ENCODE peak calls at places on chromosomes 2 and 18, in nine cellular contexts. Y is spleen, O is retinal pigment epithelial cell, A is choroid plexus epithelial cell, X is coronary artery, M is A549, V is PC-3, R is astrocyte of the spinal cord, J is fibroblast of pulmonary artery. B is an unnamed sample.

GRCh38 chr18:76494181-76494540 is 881 bp downstream of the ZNF516 start:
- DNase-seq in R (peak), Y (peak), M (no peak), O (no peak), V (no peak), J (peak), X (no peak), A (peak), B (peak)

GRCh38 chr2:58197894-58198293 is 43.2 kb downstream of the FANCL start:
- DNase-seq in X (no peak), V (no peak), Y (no peak), M (no peak), A (no peak), R (no peak), O (no peak), J (no peak), B (no peak)

GRCh38 chr2:45068643-45069140 is 59.4 kb upstream of the SIX2 start:
- DNase-seq in Y (no peak), J (no peak), X (no peak), R (no peak), O (no peak), M (no peak), A (peak), V (no peak), B (no peak)

GRCh38 chr2:198490748-198491147 is 686.4 kb downstream of the PLCL1 start:
- DNase-seq in J (no peak), X (no peak), Y (no peak), M (no peak), A (no peak), R (no peak), V (no peak), O (no peak), B (no peak)

GRCh38 chr2:38167968-38168350 is 92.0 kb upstream of the CYP1B1 start:
- DNase-seq in Y (no peak), A (no peak), O (no peak), M (no peak), J (no peak), V (no peak), R (no peak), X (no peak), B (no peak)

GRCh38 chr2:168336786-168337388 is 89.5 kb upstream of the STK39 start:
- DNase-seq in M (peak), V (peak), X (no peak), O (no peak), Y (peak), R (no peak), A (peak), J (no peak), B (no peak)

GRCh38 chr2:207109768-207110167 is 56.0 kb downstream of the KLF7 start:
- DNase-seq in V (no peak), X (no peak), A (no peak), M (no peak), Y (no peak), R (no peak), J (no peak), O (no peak), B (no peak)

GRCh38 chr2:44805391-44805790 is 136.1 kb upstream of the SIX3 start:
- DNase-seq in A (no peak), O (no peak), M (no peak), Y (no peak), R (no peak), J (no peak), X (no peak), V (no peak), B (no peak)

GRCh38 chr18:31232779-31233424 is 70.2 kb upstream of the DSC1 start:
- DNase-seq in V (no peak), J (no peak), O (no peak), A (no peak), X (no peak), M (no peak), Y (no peak), R (no peak), B (no peak)

GRCh38 chr2:172870396-172870795 is 134.8 kb downstream of the RAPGEF4 start:
- DNase-seq in Y (no peak), J (no peak), V (no peak), O (no peak), A (no peak), X (no peak), R (no peak), M (no peak), B (no peak)

GRCh38 chr2:215755651-215756350 is 257.6 kb downstream of the MREG start:
- DNase-seq in O (no peak), A (no peak), V (no peak), Y (no peak), R (no peak), M (no peak), J (no peak), X (no peak), B (no peak)

GRCh38 chr2:154570501-154570900 is 128.0 kb upstream of the KCNJ3 start:
- DNase-seq in Y (no peak), O (no peak), M (no peak), X (no peak), J (no peak), A (no peak), V (no peak), R (no peak), B (no peak)
- TF ChIP-seq CTCF in Y (no peak), O (no peak), M (no peak), X (no peak), J (no peak), A (no peak), V (no peak), R (no peak), B (no peak)

GRCh38 chr2:74333175-74333574 is 10.0 kb downstream of the SLC4A5 start:
- DNase-seq in V (peak), R (peak), M (peak), A (peak), O (no peak), X (no peak), J (peak), Y (no peak), B (no peak)
- TF ChIP-seq CTCF in V (peak), R (peak), M (peak), A (peak), O (peak), X (no peak), J (peak), Y (no peak), B (no peak)

GRCh38 chr2:176817061-176817565 is 395.5 kb upstream of the HNRNPA3 start:
- DNase-seq in Y (no peak), X (no peak), J (no peak), A (no peak), O (no peak), M (peak), V (peak), R (no peak), B (no peak)
- TF ChIP-seq CTCF in Y (no peak), X (no peak), J (no peak), A (no peak), O (peak), M (no peak), V (peak), R (no peak), B (no peak)

DNA sequence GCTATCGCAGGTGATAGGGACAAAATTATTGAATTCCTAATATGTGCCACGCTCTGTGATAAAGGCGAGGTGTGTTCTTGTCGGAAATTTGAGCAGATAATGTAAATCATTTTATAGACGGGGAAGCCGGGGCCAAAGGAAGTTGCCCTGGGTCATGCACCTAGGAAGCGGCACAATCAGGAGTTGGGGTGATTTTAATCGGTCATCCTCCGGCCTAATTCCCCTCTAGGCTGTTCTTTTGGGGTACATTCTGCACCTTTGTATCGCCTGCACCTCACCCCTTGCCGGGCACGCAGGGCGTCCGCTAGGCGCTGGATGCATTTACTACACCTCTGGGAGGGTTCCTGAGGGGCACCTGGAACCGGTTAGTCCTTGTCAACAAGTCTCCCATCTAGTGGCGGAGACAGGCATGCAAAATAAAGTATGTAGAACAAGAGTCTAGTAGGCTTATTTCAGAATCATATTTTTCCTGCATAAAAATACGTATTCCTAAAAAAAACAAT is 605 bp upstream of the TEX261 start:
- DNase-seq in Y (peak), V (peak), R (peak), J (peak), M (peak), X (peak), A (peak), O (no peak), B (peak)
- TF ChIP-seq CTCF in Y (peak), V (peak), R (peak), J (peak), M (peak), X (no peak), A (peak), O (peak), B (peak)

GRCh38 chr2:162091325-162092007 is 17.5 kb upstream of the DPP4 start:
- DNase-seq in O (no peak), V (peak), M (peak), J (no peak), Y (no peak), A (no peak), R (peak), X (no peak), B (no peak)
- TF ChIP-seq CTCF in O (no peak), V (peak), M (peak), J (peak), Y (no peak), A (peak), R (no peak), X (no peak), B (no peak)

GRCh38 chr2:16261791-16262190 is 321.4 kb downstream of the MYCN start:
- DNase-seq in J (no peak), R (no peak), M (no peak), O (no peak), Y (no peak), A (no peak), V (no peak), X (no peak), B (no peak)

GRCh38 chr2:16262516-16263178 is 322.3 kb downstream of the MYCN start:
- DNase-seq in A (no peak), X (no peak), M (no peak), Y (no peak), O (no peak), J (no peak), R (no peak), V (no peak), B (no peak)

GRCh38 chr2:16264931-16265540 is 324.7 kb downstream of the MYCN start:
- DNase-seq in M (no peak), R (no peak), X (peak), J (no peak), O (no peak), V (no peak), A (no peak), Y (no peak), B (no peak)

GRCh38 chr2:16264491-16264890 is 324.1 kb downstream of the MYCN start:
- DNase-seq in R (no peak), X (no peak), M (no peak), O (no peak), V (no peak), Y (no peak), J (no peak), A (no peak), B (no peak)

GRCh38 chr2:16263241-16263890 is 323.0 kb downstream of the MYCN start:
- DNase-seq in J (no peak), X (no peak), O (no peak), V (no peak), Y (no peak), A (no peak), M (no peak), R (no peak), B (no peak)
- TF ChIP-seq CTCF in J (no peak), X (no peak), O (no peak), V (no peak), Y (no peak), A (no peak), M (no peak), R (no peak), B (no peak)

DNA sequence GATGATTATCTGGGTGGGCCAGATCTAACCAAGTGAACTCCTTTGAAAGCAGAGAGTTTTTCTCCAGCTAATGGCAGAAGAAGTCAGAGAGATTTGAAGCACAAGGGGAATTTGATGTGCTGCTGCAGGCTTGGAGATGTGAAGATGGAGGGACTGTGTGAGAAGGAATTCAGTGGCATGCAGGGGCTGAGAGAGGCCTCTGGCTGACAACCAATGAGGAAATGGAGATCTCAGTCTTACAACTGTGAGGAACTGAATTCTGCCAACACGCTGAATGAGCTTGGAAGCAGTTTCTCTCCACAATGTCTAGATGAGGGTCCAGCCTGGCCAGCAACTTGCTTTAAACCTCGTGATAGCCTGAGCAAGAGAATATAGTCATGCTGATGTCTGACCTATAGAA is 224.1 kb upstream of the DPP10 start:
- DNase-seq in Y (no peak), X (no peak), V (no peak), O (no peak), J (no peak), M (no peak), A (no peak), R (no peak), B (no peak)
- TF ChIP-seq CTCF in Y (no peak), X (no peak), V (no peak), O (no peak), J (no peak), M (no peak), A (no peak), R (no peak), B (no peak)

GRCh38 chr2:178804791-178805190 is 2.4 kb downstream of the TTN start:
- DNase-seq in J (no peak), A (peak), X (no peak), M (peak), R (no peak), O (no peak), V (peak), Y (no peak), B (no peak)
- TF ChIP-seq CTCF in J (peak), A (no peak), X (no peak), M (peak), R (peak), O (peak), V (peak), Y (peak), B (peak)

DNA sequence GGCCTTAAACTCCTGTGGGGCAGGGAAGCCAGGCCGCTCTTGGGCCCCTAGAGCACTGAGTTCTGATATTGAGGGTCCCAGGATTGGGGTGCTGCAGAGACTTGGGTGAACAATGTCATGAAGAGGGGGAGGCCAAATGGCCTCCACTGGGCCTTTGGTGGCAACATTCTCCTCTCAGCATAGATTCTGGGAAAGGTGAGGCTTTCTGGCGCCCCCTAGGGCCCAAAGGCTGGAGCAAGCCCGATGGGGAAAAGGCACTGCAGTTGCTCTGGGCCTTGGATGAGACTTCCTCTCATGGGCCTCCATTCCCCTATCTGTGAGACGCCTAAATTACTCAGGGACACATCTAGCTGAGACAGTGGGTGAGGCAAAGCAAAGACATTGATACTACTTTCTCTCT is 84.8 kb downstream of the ACAA2 start:
- DNase-seq in X (no peak), A (peak), V (peak), O (no peak), Y (no peak), J (peak), R (peak), M (peak), B (no peak)
- TF ChIP-seq CTCF in X (no peak), A (peak), V (peak), O (peak), Y (peak), J (peak), R (peak), M (peak), B (no peak)

DNA sequence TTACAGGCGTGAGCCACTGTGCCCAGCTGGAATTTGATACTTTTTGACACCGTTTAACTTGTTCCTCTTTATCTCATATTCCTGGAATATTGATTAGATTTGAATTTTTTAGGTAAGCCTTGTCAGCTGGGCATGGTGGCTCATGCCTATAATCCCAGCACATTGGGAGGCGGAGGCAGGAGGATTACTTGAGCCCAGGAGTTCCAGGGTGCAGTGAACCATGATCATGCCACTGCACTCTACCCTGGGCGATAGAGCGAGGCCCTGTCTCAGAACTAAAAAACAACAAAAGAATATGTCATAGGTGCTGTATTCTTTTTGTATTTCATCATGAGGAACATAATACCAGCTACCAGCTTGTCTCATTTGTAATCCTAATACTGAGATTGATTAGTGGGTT is 90.3 kb downstream of the ZNF532 start:
- DNase-seq in Y (no peak), R (no peak), X (no peak), V (no peak), A (no peak), M (no peak), O (no peak), J (no peak), B (no peak)
- TF ChIP-seq CTCF in Y (no peak), R (no peak), X (no peak), V (no peak), A (no peak), M (no peak), O (no peak), J (no peak), B (no peak)